ENCODE peak calls at places on chromosomes 3 and 15, in four cellular contexts. One of them, this sample, is unnamed.

GRCh38 chr3:20123121-20123652 is 62.8 kb downstream of the SGO1 start:
- DNase-seq in K562: no peak
- DNase-seq in GM12878: no peak
- DNase-seq in HepG2: no peak
- DNase-seq in this sample: no peak

GRCh38 chr3:77370413-77370812 is 330.5 kb downstream of the ROBO2 start:
- DNase-seq in K562: no peak
- DNase-seq in HepG2: no peak
- DNase-seq in GM12878: no peak
- DNase-seq in this sample: no peak

GRCh38 chr15:28974142-28974541 is 88.4 kb downstream of the APBA2 start:
- DNase-seq in GM12878: no peak
- DNase-seq in HepG2: no peak
- DNase-seq in K562: peak
- DNase-seq in this sample: no peak

GRCh38 chr3:72334681-72335457 is 513.4 kb downstream of the SHQ1 start:
- DNase-seq in K562: no peak
- DNase-seq in GM12878: no peak
- DNase-seq in HepG2: no peak
- DNase-seq in this sample: no peak

GRCh38 chr3:126629999-126630398 is 24.9 kb downstream of the TXNRD3 start:
- DNase-seq in HepG2: no peak
- DNase-seq in K562: peak
- DNase-seq in GM12878: no peak
- DNase-seq in this sample: no peak

GRCh38 chr3:127149621-127150310 is 43.2 kb upstream of the PRR23E start:
- DNase-seq in GM12878: no peak
- DNase-seq in HepG2: no peak
- DNase-seq in K562: no peak
- DNase-seq in this sample: no peak

GRCh38 chr15:101237161-101237775 is 14.6 kb downstream of the CHSY1 start:
- DNase-seq in K562: no peak
- DNase-seq in GM12878: no peak
- DNase-seq in HepG2: no peak
- DNase-seq in this sample: no peak

GRCh38 chr15:67779160-67780111 is 45.9 kb upstream of the SKOR1 start:
- DNase-seq in GM12878: no peak
- DNase-seq in HepG2: no peak
- DNase-seq in K562: peak
- DNase-seq in this sample: no peak

GRCh38 chr3:10557783-10558373 is 52.5 kb upstream of the ATP2B2 start:
- DNase-seq in K562: no peak
- DNase-seq in GM12878: no peak
- DNase-seq in HepG2: no peak
- DNase-seq in this sample: no peak

GRCh38 chr3:138409171-138409570 is 25.2 kb upstream of the ESYT3 start:
- DNase-seq in K562: no peak
- DNase-seq in HepG2: no peak
- DNase-seq in GM12878: no peak
- DNase-seq in this sample: no peak

GRCh38 chr15:86620113-86620512 is 540.4 kb downstream of the AGBL1 start:
- DNase-seq in K562: no peak
- DNase-seq in GM12878: no peak
- DNase-seq in HepG2: no peak
- DNase-seq in this sample: no peak

GRCh38 chr3:128334086-128334650 is 132.5 kb downstream of the DNAJB8 start:
- DNase-seq in GM12878: no peak
- DNase-seq in K562: no peak
- DNase-seq in HepG2: no peak
- DNase-seq in this sample: no peak

GRCh38 chr3:14907043-14907966 is 40.1 kb upstream of the NR2C2 start:
- DNase-seq in HepG2: no peak
- DNase-seq in GM12878: no peak
- DNase-seq in K562: no peak
- DNase-seq in this sample: no peak

GRCh38 chr3:120039642-120040610 is 54.3 kb downstream of the GSK3B start:
- DNase-seq in HepG2: no peak
- DNase-seq in GM12878: no peak
- DNase-seq in K562: peak
- DNase-seq in this sample: no peak

GRCh38 chr3:122615303-122615702 is 37.9 kb downstream of the PARP15 start:
- DNase-seq in HepG2: no peak
- DNase-seq in GM12878: no peak
- DNase-seq in K562: no peak
- DNase-seq in this sample: no peak

GRCh38 chr3:47664519-47664918 is 85.9 kb upstream of the CSPG5 start:
- DNase-seq in HepG2: peak
- DNase-seq in K562: peak
- DNase-seq in GM12878: no peak
- DNase-seq in this sample: peak

GRCh38 chr3:129481783-129482332 is 41.8 kb downstream of the IFT122 start:
- DNase-seq in K562: peak
- DNase-seq in GM12878: no peak
- DNase-seq in HepG2: no peak
- DNase-seq in this sample: no peak

GRCh38 chr15:77696006-77696631 is 63.4 kb upstream of the LINGO1 start:
- DNase-seq in GM12878: no peak
- DNase-seq in HepG2: no peak
- DNase-seq in K562: no peak
- DNase-seq in this sample: no peak

GRCh38 chr3:36868614-36869436 is 76.0 kb downstream of the TRANK1 start:
- DNase-seq in K562: peak
- DNase-seq in GM12878: peak
- DNase-seq in HepG2: peak
- DNase-seq in this sample: peak

GRCh38 chr15:48962662-48963523 is 826 bp downstream of the SHC4 start:
- DNase-seq in K562: no peak
- DNase-seq in GM12878: no peak
- DNase-seq in HepG2: no peak
- DNase-seq in this sample: peak

GRCh38 chr3:117399311-117400068 is 689.9 kb downstream of the TUSC7 start:
- DNase-seq in K562: no peak
- DNase-seq in HepG2: no peak
- DNase-seq in GM12878: no peak
- DNase-seq in this sample: no peak

DNA sequence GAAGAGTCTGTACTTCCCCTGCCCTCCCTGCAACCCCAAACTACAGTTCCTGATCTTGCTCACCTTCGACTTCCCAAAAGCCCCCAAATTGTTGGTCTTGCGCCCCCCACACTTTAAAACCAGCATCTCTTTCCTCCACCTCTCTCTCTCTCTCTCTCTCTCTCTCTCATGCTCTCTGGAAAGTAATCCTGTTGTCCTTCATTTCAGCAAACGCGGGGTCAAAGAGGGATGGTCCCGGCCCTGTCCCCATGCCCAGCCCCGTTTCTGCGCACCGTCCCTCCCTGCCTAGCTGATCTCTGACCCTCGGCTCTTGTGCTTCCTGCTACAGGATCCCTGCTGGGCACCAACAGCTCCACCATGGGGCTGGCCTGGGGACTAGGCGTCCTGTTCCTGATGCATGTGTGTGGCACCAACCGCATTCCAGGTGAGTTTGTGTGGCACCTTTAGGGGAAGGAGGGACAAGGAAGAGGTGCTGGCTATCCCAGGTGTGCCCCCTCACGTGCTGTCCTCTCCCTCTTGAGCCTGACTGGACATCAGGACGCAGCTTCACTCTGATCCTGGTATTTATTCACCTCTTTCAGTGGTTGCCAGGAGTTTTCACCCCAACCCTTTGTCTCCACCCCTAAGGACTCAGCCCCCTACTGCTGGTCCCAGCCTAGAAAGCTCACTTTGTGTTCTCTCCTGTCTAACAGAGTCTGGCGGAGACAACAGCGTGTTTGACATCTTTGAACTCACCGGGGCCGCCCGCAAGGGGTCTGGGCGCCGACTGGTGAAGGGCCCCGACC is 814 bp downstream of the THBS1 start:
- DNase-seq in GM12878: no peak
- DNase-seq in HepG2: peak
- DNase-seq in K562: peak
- DNase-seq in this sample: peak
- TF ChIP-seq BHLHE40 in GM12878: no peak
- TF ChIP-seq BHLHE40 in HepG2: peak
- TF ChIP-seq BHLHE40 in K562: no peak
- TF ChIP-seq BHLHE40 in this sample: no peak

GRCh38 chr3:13891017-13891392 is 11.1 kb upstream of the WNT7A start:
- DNase-seq in K562: no peak
- DNase-seq in GM12878: no peak
- DNase-seq in HepG2: no peak
- DNase-seq in this sample: no peak

GRCh38 chr3:13892304-13892703 is 12.4 kb upstream of the WNT7A start:
- DNase-seq in K562: no peak
- DNase-seq in GM12878: no peak
- DNase-seq in HepG2: no peak
- DNase-seq in this sample: no peak

GRCh38 chr3:13888576-13888975 is 8.7 kb upstream of the WNT7A start:
- DNase-seq in K562: no peak
- DNase-seq in HepG2: no peak
- DNase-seq in GM12878: no peak
- DNase-seq in this sample: no peak

GRCh38 chr3:13891492-13892073 is 11.7 kb upstream of the WNT7A start:
- DNase-seq in GM12878: no peak
- DNase-seq in K562: peak
- DNase-seq in HepG2: no peak
- DNase-seq in this sample: peak

GRCh38 chr3:13890377-13891016 is 10.6 kb upstream of the WNT7A start:
- DNase-seq in HepG2: no peak
- DNase-seq in K562: peak
- DNase-seq in GM12878: no peak
- DNase-seq in this sample: no peak
- TF ChIP-seq FOXK2 in HepG2: no peak
- TF ChIP-seq FOXK2 in K562: no peak
- TF ChIP-seq FOXK2 in GM12878: no peak
- TF ChIP-seq FOXK2 in this sample: no peak

GRCh38 chr15:70316059-70316600 is 218.4 kb upstream of the TLE3 start:
- DNase-seq in K562: no peak
- DNase-seq in HepG2: no peak
- DNase-seq in GM12878: no peak
- DNase-seq in this sample: no peak

GRCh38 chr15:70315431-70315830 is 217.7 kb upstream of the TLE3 start:
- DNase-seq in HepG2: no peak
- DNase-seq in K562: no peak
- DNase-seq in GM12878: no peak
- DNase-seq in this sample: no peak

GRCh38 chr15:70313099-70314017 is 215.6 kb upstream of the TLE3 start:
- DNase-seq in GM12878: no peak
- DNase-seq in HepG2: no peak
- DNase-seq in K562: no peak
- DNase-seq in this sample: no peak

GRCh38 chr15:70314652-70315051 is 216.9 kb upstream of the TLE3 start:
- DNase-seq in K562: no peak
- DNase-seq in GM12878: no peak
- DNase-seq in HepG2: no peak
- DNase-seq in this sample: no peak

DNA sequence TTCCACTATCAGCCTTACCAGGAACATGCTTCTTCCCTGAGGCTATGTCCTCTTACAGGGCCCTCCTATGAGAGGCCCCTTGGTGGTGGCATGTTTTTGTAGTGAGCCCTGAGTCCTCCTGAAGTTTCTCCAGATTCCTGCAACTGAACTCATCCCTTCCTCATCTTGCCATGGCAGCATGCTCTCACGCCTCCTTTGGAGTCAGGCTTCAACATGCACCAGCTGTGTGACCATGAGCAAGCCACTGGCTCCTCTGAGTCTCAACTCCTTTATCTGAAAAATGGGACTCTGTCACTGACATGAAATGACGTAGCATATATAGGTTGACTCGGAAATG is 216.3 kb upstream of the TLE3 start:
- DNase-seq in GM12878: no peak
- DNase-seq in HepG2: no peak
- DNase-seq in K562: no peak
- DNase-seq in this sample: no peak
- TF ChIP-seq BHLHE40 in GM12878: no peak
- TF ChIP-seq BHLHE40 in HepG2: no peak
- TF ChIP-seq BHLHE40 in K562: no peak
- TF ChIP-seq BHLHE40 in this sample: no peak

DNA sequence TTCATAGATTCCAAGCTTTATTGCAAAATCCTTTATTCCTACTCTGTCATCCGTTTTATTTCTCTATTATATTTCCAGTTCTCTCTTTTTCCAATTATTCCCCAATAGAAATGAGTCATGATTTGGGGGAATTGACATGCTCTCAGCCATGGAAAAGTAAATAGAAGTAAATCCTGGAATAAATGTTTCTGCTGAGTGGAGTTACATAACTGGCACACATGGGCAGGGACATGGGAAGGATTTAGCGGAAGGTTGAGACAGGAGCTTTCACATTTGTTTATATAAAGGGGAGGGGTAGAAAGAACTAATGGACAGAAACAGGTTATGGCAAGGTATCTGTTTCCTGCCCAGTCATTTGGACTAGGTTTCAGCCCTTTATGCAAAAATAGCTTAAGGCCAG is 221.6 kb downstream of the PLOD2 start:
- DNase-seq in K562: no peak
- DNase-seq in HepG2: peak
- DNase-seq in GM12878: no peak
- DNase-seq in this sample: no peak
- TF ChIP-seq FOXK2 in K562: no peak
- TF ChIP-seq FOXK2 in HepG2: no peak
- TF ChIP-seq FOXK2 in GM12878: no peak
- TF ChIP-seq FOXK2 in this sample: no peak